ENCODE peak calls at places on chromosomes 6 and 20, in seven cellular contexts. One of them, this sample, is unnamed. For H3K4me1, the result is how much of the 10 kb centered on the place peaks cover.

GRCh38 chr6:20916081-20916480 is 381.8 kb downstream of the CDKAL1 start:
- DNase-seq in colonic mucosa: no peak
- DNase-seq in A549: no peak
- DNase-seq in CD4-positive, CD25-positive, alpha-beta regulatory T cell: no peak
- DNase-seq in breast epithelium: no peak
- DNase-seq in cardiac muscle cell: no peak
- DNase-seq in sigmoid colon: no peak
- DNase-seq in this sample: no peak

GRCh38 chr6:125233216-125233615 is 68.6 kb downstream of the HDDC2 start:
- DNase-seq in A549: no peak
- DNase-seq in cardiac muscle cell: no peak
- DNase-seq in colonic mucosa: no peak
- DNase-seq in breast epithelium: no peak
- DNase-seq in sigmoid colon: no peak
- DNase-seq in CD4-positive, CD25-positive, alpha-beta regulatory T cell: no peak
- DNase-seq in this sample: no peak

GRCh38 chr6:31272856-31273626 is 1.1 kb upstream of the HLA-C start:
- DNase-seq in colonic mucosa: no peak
- DNase-seq in cardiac muscle cell: no peak
- DNase-seq in CD4-positive, CD25-positive, alpha-beta regulatory T cell: no peak
- DNase-seq in A549: no peak
- DNase-seq in sigmoid colon: no peak
- DNase-seq in breast epithelium: no peak
- DNase-seq in this sample: no peak

GRCh38 chr6:123534264-123534663 is 102.5 kb downstream of the TRDN start:
- DNase-seq in colonic mucosa: no peak
- DNase-seq in breast epithelium: no peak
- DNase-seq in A549: no peak
- DNase-seq in cardiac muscle cell: no peak
- DNase-seq in CD4-positive, CD25-positive, alpha-beta regulatory T cell: no peak
- DNase-seq in sigmoid colon: no peak
- DNase-seq in this sample: no peak

GRCh38 chr6:14630136-14630535 is 512.6 kb downstream of the CD83 start:
- DNase-seq in sigmoid colon: no peak
- DNase-seq in A549: no peak
- DNase-seq in colonic mucosa: no peak
- DNase-seq in cardiac muscle cell: no peak
- DNase-seq in CD4-positive, CD25-positive, alpha-beta regulatory T cell: no peak
- DNase-seq in breast epithelium: no peak
- DNase-seq in this sample: no peak

GRCh38 chr6:106324726-106325335 is 729 bp downstream of the ATG5 start:
- DNase-seq in CD4-positive, CD25-positive, alpha-beta regulatory T cell: no peak
- DNase-seq in colonic mucosa: no peak
- DNase-seq in A549: no peak
- DNase-seq in sigmoid colon: no peak
- DNase-seq in cardiac muscle cell: no peak
- DNase-seq in breast epithelium: no peak
- DNase-seq in this sample: no peak

GRCh38 chr6:149830731-149831379 is 33.3 kb downstream of the LRP11 start:
- DNase-seq in sigmoid colon: no peak
- DNase-seq in A549: no peak
- DNase-seq in CD4-positive, CD25-positive, alpha-beta regulatory T cell: no peak
- DNase-seq in colonic mucosa: no peak
- DNase-seq in breast epithelium: no peak
- DNase-seq in cardiac muscle cell: no peak
- DNase-seq in this sample: peak

GRCh38 chr6:53974941-53975340 is 136.3 kb upstream of the MLIP start:
- DNase-seq in A549: no peak
- DNase-seq in sigmoid colon: no peak
- DNase-seq in colonic mucosa: no peak
- DNase-seq in CD4-positive, CD25-positive, alpha-beta regulatory T cell: no peak
- DNase-seq in cardiac muscle cell: no peak
- DNase-seq in breast epithelium: no peak
- DNase-seq in this sample: no peak

DNA sequence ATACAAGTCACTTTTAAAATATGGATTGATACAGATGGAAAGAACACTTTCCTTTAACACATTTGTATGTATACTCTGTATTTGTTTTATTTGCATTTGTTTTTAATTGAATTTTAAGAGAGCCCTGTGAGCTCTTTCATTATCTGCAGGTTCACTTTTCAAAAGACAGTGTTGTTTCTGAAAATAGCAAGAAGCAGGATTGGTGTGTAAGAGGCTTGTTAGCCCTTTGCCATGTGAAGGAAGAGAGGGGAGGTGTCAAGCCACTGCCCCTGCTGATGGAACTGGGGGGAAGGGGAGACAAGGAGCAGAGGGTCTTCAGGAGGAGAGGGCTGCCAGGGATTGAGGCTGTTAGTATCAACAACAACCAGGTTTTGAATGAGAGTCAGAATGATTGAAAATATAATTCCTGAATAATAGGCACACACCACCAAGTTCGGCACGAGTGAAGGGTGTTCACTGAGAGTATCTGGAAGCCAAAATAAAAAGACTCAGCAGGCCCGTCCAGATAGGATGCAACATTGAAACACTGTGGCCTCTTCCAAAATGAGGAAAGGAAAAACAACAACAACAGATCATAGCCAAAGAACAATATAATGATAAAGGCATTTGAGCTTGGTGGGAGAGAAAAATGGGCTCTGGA is 12.6 kb upstream of the PBOV1 start:
- DNase-seq in sigmoid colon: no peak
- DNase-seq in breast epithelium: no peak
- DNase-seq in A549: no peak
- DNase-seq in cardiac muscle cell: no peak
- DNase-seq in CD4-positive, CD25-positive, alpha-beta regulatory T cell: no peak
- DNase-seq in colonic mucosa: no peak
- DNase-seq in this sample: no peak
- H3K27ac ChIP-seq in sigmoid colon: no peak
- H3K27ac ChIP-seq in breast epithelium: peak
- H3K27ac ChIP-seq in A549: no peak
- H3K27ac ChIP-seq in cardiac muscle cell: no peak
- H3K27ac ChIP-seq in CD4-positive, CD25-positive, alpha-beta regulatory T cell: no peak
- H3K27ac ChIP-seq in colonic mucosa: peak
- H3K27ac ChIP-seq in this sample: no peak

GRCh38 chr6:93392797-93393196 is 26.6 kb downstream of the EPHA7 start:
- DNase-seq in cardiac muscle cell: no peak
- DNase-seq in breast epithelium: no peak
- DNase-seq in CD4-positive, CD25-positive, alpha-beta regulatory T cell: no peak
- DNase-seq in colonic mucosa: no peak
- DNase-seq in A549: no peak
- DNase-seq in sigmoid colon: no peak
- DNase-seq in this sample: no peak
- H3K4me1 ChIP-seq in cardiac muscle cell: half or more
- H3K4me1 ChIP-seq in breast epithelium: under half
- H3K4me1 ChIP-seq in CD4-positive, CD25-positive, alpha-beta regulatory T cell: under half
- H3K4me1 ChIP-seq in colonic mucosa: under half
- H3K4me1 ChIP-seq in A549: under half
- H3K4me1 ChIP-seq in sigmoid colon: under half
- H3K4me1 ChIP-seq in this sample: half or more

DNA sequence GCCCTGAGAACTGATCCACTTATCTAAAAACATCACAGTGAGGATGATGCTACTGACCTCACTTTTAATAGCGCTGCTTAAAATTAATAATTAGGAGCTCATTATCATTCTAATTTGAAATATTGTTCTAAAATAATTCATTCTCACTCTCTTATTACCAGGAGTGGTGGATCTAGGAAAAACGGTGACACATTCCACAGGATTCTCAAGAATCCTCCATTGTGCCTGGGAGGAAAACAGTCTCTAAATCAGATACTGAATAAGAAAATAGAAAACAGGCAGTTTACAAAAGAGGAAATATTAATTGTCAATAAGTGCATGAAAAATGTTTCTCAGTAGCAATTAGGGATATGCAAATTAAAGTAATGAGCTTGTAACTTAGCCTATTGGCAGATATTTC is 187.4 kb downstream of the TENT5A start:
- DNase-seq in colonic mucosa: no peak
- DNase-seq in breast epithelium: no peak
- DNase-seq in cardiac muscle cell: no peak
- DNase-seq in sigmoid colon: no peak
- DNase-seq in A549: no peak
- DNase-seq in CD4-positive, CD25-positive, alpha-beta regulatory T cell: no peak
- DNase-seq in this sample: no peak
- H3K27ac ChIP-seq in colonic mucosa: no peak
- H3K27ac ChIP-seq in breast epithelium: no peak
- H3K27ac ChIP-seq in cardiac muscle cell: no peak
- H3K27ac ChIP-seq in sigmoid colon: no peak
- H3K27ac ChIP-seq in A549: no peak
- H3K27ac ChIP-seq in CD4-positive, CD25-positive, alpha-beta regulatory T cell: no peak
- H3K27ac ChIP-seq in this sample: no peak

GRCh38 chr6:142871910-142872331 is 73.1 kb downstream of the HIVEP2 start:
- DNase-seq in A549: no peak
- DNase-seq in colonic mucosa: peak
- DNase-seq in breast epithelium: no peak
- DNase-seq in CD4-positive, CD25-positive, alpha-beta regulatory T cell: peak
- DNase-seq in cardiac muscle cell: no peak
- DNase-seq in sigmoid colon: no peak
- DNase-seq in this sample: no peak
- H3K4me1 ChIP-seq in A549: under half
- H3K4me1 ChIP-seq in colonic mucosa: under half
- H3K4me1 ChIP-seq in breast epithelium: under half
- H3K4me1 ChIP-seq in CD4-positive, CD25-positive, alpha-beta regulatory T cell: half or more
- H3K4me1 ChIP-seq in cardiac muscle cell: half or more
- H3K4me1 ChIP-seq in sigmoid colon: under half
- H3K4me1 ChIP-seq in this sample: under half

DNA sequence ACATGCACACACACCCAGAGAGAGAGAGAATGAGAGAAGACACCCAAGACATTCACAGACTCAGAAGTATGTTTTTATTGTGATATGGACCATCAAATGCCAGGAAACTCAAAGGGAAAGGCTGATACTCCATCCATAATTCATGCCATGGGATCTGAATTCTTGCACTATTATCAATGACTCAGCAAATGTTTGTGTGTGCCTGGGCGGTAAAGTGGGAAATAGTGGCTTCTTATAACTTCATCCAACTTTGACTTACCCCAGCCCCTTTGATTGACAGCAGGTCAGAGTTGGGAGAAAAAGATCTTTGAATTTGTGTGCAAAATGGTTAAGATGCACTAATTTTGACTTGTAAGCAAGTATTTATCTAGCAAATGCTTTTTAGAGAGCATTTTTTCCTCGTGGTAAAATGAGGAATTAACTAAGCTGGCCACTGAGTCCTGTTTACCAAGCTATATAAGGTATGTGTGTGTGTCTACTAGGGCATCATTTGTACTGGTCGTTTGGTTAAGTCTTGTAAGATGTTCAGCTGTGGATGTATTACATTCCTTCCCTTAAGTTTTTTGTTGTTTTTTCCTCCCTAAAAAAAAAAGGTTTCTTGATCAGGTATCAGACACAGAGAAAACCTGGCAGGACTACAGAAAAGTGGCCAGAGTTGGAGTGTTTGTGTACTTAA is 3.1 kb upstream of the CCN2 start:
- DNase-seq in cardiac muscle cell: no peak
- DNase-seq in A549: no peak
- DNase-seq in colonic mucosa: no peak
- DNase-seq in sigmoid colon: no peak
- DNase-seq in breast epithelium: no peak
- DNase-seq in CD4-positive, CD25-positive, alpha-beta regulatory T cell: no peak
- DNase-seq in this sample: no peak
- H3K27ac ChIP-seq in cardiac muscle cell: peak
- H3K27ac ChIP-seq in A549: peak
- H3K27ac ChIP-seq in colonic mucosa: peak
- H3K27ac ChIP-seq in sigmoid colon: peak
- H3K27ac ChIP-seq in breast epithelium: no peak
- H3K27ac ChIP-seq in CD4-positive, CD25-positive, alpha-beta regulatory T cell: no peak
- H3K27ac ChIP-seq in this sample: peak

GRCh38 chr6:98041921-98042320 is 758.9 kb upstream of the MMS22L start:
- DNase-seq in breast epithelium: no peak
- DNase-seq in CD4-positive, CD25-positive, alpha-beta regulatory T cell: no peak
- DNase-seq in sigmoid colon: no peak
- DNase-seq in cardiac muscle cell: no peak
- DNase-seq in A549: no peak
- DNase-seq in colonic mucosa: no peak
- DNase-seq in this sample: no peak

GRCh38 chr6:98047881-98048280 is 764.9 kb upstream of the MMS22L start:
- DNase-seq in breast epithelium: no peak
- DNase-seq in cardiac muscle cell: no peak
- DNase-seq in colonic mucosa: no peak
- DNase-seq in A549: no peak
- DNase-seq in CD4-positive, CD25-positive, alpha-beta regulatory T cell: no peak
- DNase-seq in sigmoid colon: no peak
- DNase-seq in this sample: no peak

GRCh38 chr6:98041072-98041471 is 758.1 kb upstream of the MMS22L start:
- DNase-seq in sigmoid colon: no peak
- DNase-seq in colonic mucosa: no peak
- DNase-seq in breast epithelium: no peak
- DNase-seq in A549: no peak
- DNase-seq in CD4-positive, CD25-positive, alpha-beta regulatory T cell: no peak
- DNase-seq in cardiac muscle cell: no peak
- DNase-seq in this sample: no peak

GRCh38 chr6:98044791-98045190 is 761.8 kb upstream of the MMS22L start:
- DNase-seq in sigmoid colon: no peak
- DNase-seq in cardiac muscle cell: no peak
- DNase-seq in colonic mucosa: no peak
- DNase-seq in CD4-positive, CD25-positive, alpha-beta regulatory T cell: no peak
- DNase-seq in A549: no peak
- DNase-seq in breast epithelium: no peak
- DNase-seq in this sample: no peak

GRCh38 chr6:98044168-98044567 is 761.2 kb upstream of the MMS22L start:
- DNase-seq in A549: no peak
- DNase-seq in breast epithelium: no peak
- DNase-seq in sigmoid colon: no peak
- DNase-seq in colonic mucosa: no peak
- DNase-seq in cardiac muscle cell: no peak
- DNase-seq in CD4-positive, CD25-positive, alpha-beta regulatory T cell: no peak
- DNase-seq in this sample: no peak
- H3K4me1 ChIP-seq in A549: under half
- H3K4me1 ChIP-seq in breast epithelium: under half
- H3K4me1 ChIP-seq in sigmoid colon: under half
- H3K4me1 ChIP-seq in colonic mucosa: under half
- H3K4me1 ChIP-seq in cardiac muscle cell: under half
- H3K4me1 ChIP-seq in CD4-positive, CD25-positive, alpha-beta regulatory T cell: under half
- H3K4me1 ChIP-seq in this sample: under half

DNA sequence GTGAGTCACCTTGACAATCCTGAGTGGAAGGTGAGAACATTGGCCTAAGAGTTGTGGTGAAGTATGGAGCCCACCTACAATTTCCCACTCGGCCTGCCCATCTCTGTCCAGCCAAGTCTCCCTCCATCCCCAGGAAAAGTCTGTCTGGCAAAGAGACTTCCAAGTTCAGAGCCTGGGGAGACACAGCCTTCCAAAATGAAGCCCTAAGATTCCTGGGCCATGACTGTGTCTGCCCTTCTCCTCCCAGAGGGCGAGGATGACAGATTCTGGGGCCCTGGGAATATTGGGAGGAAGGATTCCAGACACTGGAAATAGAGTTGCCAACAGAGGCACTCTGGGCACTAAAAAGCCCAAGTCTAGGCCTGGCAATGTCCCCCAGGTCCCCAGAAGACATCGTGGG is 176.8 kb downstream of the NFATC2 start:
- DNase-seq in sigmoid colon: peak
- DNase-seq in breast epithelium: no peak
- DNase-seq in cardiac muscle cell: no peak
- DNase-seq in CD4-positive, CD25-positive, alpha-beta regulatory T cell: no peak
- DNase-seq in A549: peak
- DNase-seq in colonic mucosa: no peak
- DNase-seq in this sample: peak
- H3K27ac ChIP-seq in sigmoid colon: peak
- H3K27ac ChIP-seq in breast epithelium: peak
- H3K27ac ChIP-seq in cardiac muscle cell: no peak
- H3K27ac ChIP-seq in CD4-positive, CD25-positive, alpha-beta regulatory T cell: no peak
- H3K27ac ChIP-seq in A549: peak
- H3K27ac ChIP-seq in colonic mucosa: peak
- H3K27ac ChIP-seq in this sample: peak

This sample was measured in SJCRH30.